ENCODE peak calls at places on chromosomes 7 and 10, in ten cellular contexts. One of them, this sample, is unnamed.
A peak's percentile ranks its signal among the peaks of the same experiment; 100 is the strongest.

GRCh38 chr7:84729284-84729683 is 457.6 kb downstream of the SEMA3D start:
- DNase-seq in AG09319: no peak
- DNase-seq in HFFc6: peak; percentile 87
- DNase-seq in stomach: no peak
- DNase-seq in B cell: no peak
- DNase-seq in dorsolateral prefrontal cortex: no peak
- DNase-seq in omental fat pad: no peak
- DNase-seq in RWPE1: no peak
- DNase-seq in GM23338: no peak
- DNase-seq in glutamatergic neuron: no peak
- DNase-seq in this sample: no peak

GRCh38 chr10:87642486-87642885 is 17.2 kb upstream of the PAPSS2 start:
- DNase-seq in AG09319: no peak
- DNase-seq in HFFc6: no peak
- DNase-seq in stomach: no peak
- DNase-seq in B cell: no peak
- DNase-seq in dorsolateral prefrontal cortex: no peak
- DNase-seq in omental fat pad: no peak
- DNase-seq in RWPE1: no peak
- DNase-seq in GM23338: no peak
- DNase-seq in glutamatergic neuron: no peak
- DNase-seq in this sample: no peak

GRCh38 chr10:78335691-78336401 is 302.2 kb downstream of the RPS24 start:
- DNase-seq in AG09319: no peak
- DNase-seq in HFFc6: peak; percentile 49
- DNase-seq in stomach: no peak
- DNase-seq in B cell: no peak
- DNase-seq in dorsolateral prefrontal cortex: peak; percentile 24
- DNase-seq in omental fat pad: no peak
- DNase-seq in RWPE1: no peak
- DNase-seq in GM23338: no peak
- DNase-seq in glutamatergic neuron: no peak
- DNase-seq in this sample: peak; percentile 5

GRCh38 chr10:91389636-91390512 is 20.3 kb upstream of the HECTD2 start:
- DNase-seq in AG09319: no peak
- DNase-seq in HFFc6: peak; percentile 54
- DNase-seq in stomach: no peak
- DNase-seq in B cell: peak; percentile 27
- DNase-seq in dorsolateral prefrontal cortex: no peak
- DNase-seq in omental fat pad: no peak
- DNase-seq in RWPE1: peak; percentile 54
- DNase-seq in GM23338: peak; percentile 85
- DNase-seq in glutamatergic neuron: no peak
- DNase-seq in this sample: no peak

GRCh38 chr10:4651404-4652037 is 174.5 kb upstream of the AKR1E2 start:
- DNase-seq in AG09319: no peak
- DNase-seq in HFFc6: no peak
- DNase-seq in stomach: no peak
- DNase-seq in B cell: no peak
- DNase-seq in dorsolateral prefrontal cortex: no peak
- DNase-seq in omental fat pad: no peak
- DNase-seq in RWPE1: peak; percentile 31
- DNase-seq in GM23338: no peak
- DNase-seq in glutamatergic neuron: no peak
- DNase-seq in this sample: no peak

GRCh38 chr7:50822716-50823115 is 40.0 kb upstream of the GRB10 start:
- DNase-seq in AG09319: no peak
- DNase-seq in HFFc6: peak; percentile 58
- DNase-seq in stomach: no peak
- DNase-seq in B cell: no peak
- DNase-seq in dorsolateral prefrontal cortex: no peak
- DNase-seq in omental fat pad: no peak
- DNase-seq in RWPE1: no peak
- DNase-seq in GM23338: no peak
- DNase-seq in glutamatergic neuron: no peak
- DNase-seq in this sample: no peak

GRCh38 chr7:150695654-150696053 is 10.1 kb downstream of the GIMAP2 start:
- DNase-seq in AG09319: no peak
- DNase-seq in HFFc6: no peak
- DNase-seq in stomach: no peak
- DNase-seq in B cell: no peak
- DNase-seq in dorsolateral prefrontal cortex: no peak
- DNase-seq in omental fat pad: no peak
- DNase-seq in RWPE1: no peak
- DNase-seq in GM23338: no peak
- DNase-seq in glutamatergic neuron: no peak
- DNase-seq in this sample: no peak

GRCh38 chr7:74134117-74134539 is 40.0 kb upstream of the EIF4H start:
- DNase-seq in AG09319: no peak
- DNase-seq in HFFc6: no peak
- DNase-seq in stomach: no peak
- DNase-seq in B cell: no peak
- DNase-seq in dorsolateral prefrontal cortex: no peak
- DNase-seq in omental fat pad: no peak
- DNase-seq in RWPE1: no peak
- DNase-seq in GM23338: no peak
- DNase-seq in glutamatergic neuron: no peak
- DNase-seq in this sample: no peak

GRCh38 chr10:14533295-14533694 is 202.6 kb upstream of the FRMD4A start:
- DNase-seq in AG09319: no peak
- DNase-seq in HFFc6: no peak
- DNase-seq in stomach: no peak
- DNase-seq in B cell: no peak
- DNase-seq in dorsolateral prefrontal cortex: no peak
- DNase-seq in omental fat pad: no peak
- DNase-seq in RWPE1: no peak
- DNase-seq in GM23338: no peak
- DNase-seq in glutamatergic neuron: no peak
- DNase-seq in this sample: no peak

GRCh38 chr10:131993298-131993674 is 11.6 kb upstream of the BNIP3 start:
- DNase-seq in AG09319: no peak
- DNase-seq in HFFc6: no peak
- DNase-seq in stomach: no peak
- DNase-seq in B cell: no peak
- DNase-seq in dorsolateral prefrontal cortex: no peak
- DNase-seq in omental fat pad: no peak
- DNase-seq in RWPE1: no peak
- DNase-seq in GM23338: no peak
- DNase-seq in glutamatergic neuron: no peak
- DNase-seq in this sample: no peak

GRCh38 chr10:100668001-100668400 is 77.4 kb upstream of the PAX2 start:
- DNase-seq in AG09319: no peak
- DNase-seq in HFFc6: no peak
- DNase-seq in stomach: no peak
- DNase-seq in B cell: no peak
- DNase-seq in dorsolateral prefrontal cortex: no peak
- DNase-seq in omental fat pad: no peak
- DNase-seq in RWPE1: no peak
- DNase-seq in GM23338: no peak
- DNase-seq in glutamatergic neuron: peak; percentile 45
- DNase-seq in this sample: no peak

GRCh38 chr10:125003146-125003900 is 61.4 kb downstream of the ZRANB1 start:
- DNase-seq in AG09319: no peak
- DNase-seq in HFFc6: no peak
- DNase-seq in stomach: peak; percentile 20
- DNase-seq in B cell: peak; percentile 30
- DNase-seq in dorsolateral prefrontal cortex: peak; percentile 38
- DNase-seq in omental fat pad: peak; percentile 8
- DNase-seq in RWPE1: no peak
- DNase-seq in GM23338: no peak
- DNase-seq in glutamatergic neuron: no peak
- DNase-seq in this sample: peak; percentile 11

GRCh38 chr10:17033529-17034250 is 95.9 kb downstream of the CUBN start:
- DNase-seq in AG09319: no peak
- DNase-seq in HFFc6: no peak
- DNase-seq in stomach: no peak
- DNase-seq in B cell: no peak
- DNase-seq in dorsolateral prefrontal cortex: no peak
- DNase-seq in omental fat pad: no peak
- DNase-seq in RWPE1: no peak
- DNase-seq in GM23338: no peak
- DNase-seq in glutamatergic neuron: no peak
- DNase-seq in this sample: no peak

GRCh38 chr7:16803881-16804673 is 722 bp downstream of the AGR2 start:
- DNase-seq in AG09319: no peak
- DNase-seq in HFFc6: no peak
- DNase-seq in stomach: no peak
- DNase-seq in B cell: no peak
- DNase-seq in dorsolateral prefrontal cortex: no peak
- DNase-seq in omental fat pad: no peak
- DNase-seq in RWPE1: peak; percentile 21
- DNase-seq in GM23338: no peak
- DNase-seq in glutamatergic neuron: no peak
- DNase-seq in this sample: no peak

GRCh38 chr10:129794056-129794455 is 170.0 kb downstream of the EBF3 start:
- DNase-seq in AG09319: no peak
- DNase-seq in HFFc6: no peak
- DNase-seq in stomach: no peak
- DNase-seq in B cell: no peak
- DNase-seq in dorsolateral prefrontal cortex: no peak
- DNase-seq in omental fat pad: no peak
- DNase-seq in RWPE1: no peak
- DNase-seq in GM23338: no peak
- DNase-seq in glutamatergic neuron: no peak
- DNase-seq in this sample: no peak

GRCh38 chr7:76515999-76516443 is 5.7 kb downstream of the UPK3B start:
- DNase-seq in AG09319: peak; percentile 7
- DNase-seq in HFFc6: no peak
- DNase-seq in stomach: peak; percentile 55
- DNase-seq in B cell: peak; percentile 67
- DNase-seq in dorsolateral prefrontal cortex: peak; percentile 76
- DNase-seq in omental fat pad: no peak
- DNase-seq in RWPE1: peak; percentile 66
- DNase-seq in GM23338: peak; percentile 58
- DNase-seq in glutamatergic neuron: peak; percentile 84
- DNase-seq in this sample: no peak
- TF ChIP-seq CTCF in AG09319: peak; percentile 97
- TF ChIP-seq CTCF in HFFc6: no peak
- TF ChIP-seq CTCF in stomach: peak; percentile 60
- TF ChIP-seq CTCF in B cell: no peak
- TF ChIP-seq CTCF in dorsolateral prefrontal cortex: peak; percentile 83
- TF ChIP-seq CTCF in omental fat pad: no peak
- TF ChIP-seq CTCF in RWPE1: peak; percentile 98
- TF ChIP-seq CTCF in GM23338: peak; percentile 42
- TF ChIP-seq CTCF in glutamatergic neuron: peak; percentile 69
- TF ChIP-seq CTCF in this sample: no peak

GRCh38 chr7:17944720-17945119 is 4.4 kb upstream of the SNX13 start:
- DNase-seq in AG09319: no peak
- DNase-seq in HFFc6: no peak
- DNase-seq in stomach: no peak
- DNase-seq in B cell: no peak
- DNase-seq in dorsolateral prefrontal cortex: no peak
- DNase-seq in omental fat pad: no peak
- DNase-seq in RWPE1: no peak
- DNase-seq in GM23338: no peak
- DNase-seq in glutamatergic neuron: no peak
- DNase-seq in this sample: no peak
- TF ChIP-seq CTCF in AG09319: no peak
- TF ChIP-seq CTCF in HFFc6: peak; percentile 61
- TF ChIP-seq CTCF in stomach: no peak
- TF ChIP-seq CTCF in B cell: peak; percentile 41
- TF ChIP-seq CTCF in dorsolateral prefrontal cortex: no peak
- TF ChIP-seq CTCF in omental fat pad: no peak
- TF ChIP-seq CTCF in RWPE1: peak; percentile 10
- TF ChIP-seq CTCF in GM23338: peak; percentile 27
- TF ChIP-seq CTCF in glutamatergic neuron: peak; percentile 46
- TF ChIP-seq CTCF in this sample: no peak

DNA sequence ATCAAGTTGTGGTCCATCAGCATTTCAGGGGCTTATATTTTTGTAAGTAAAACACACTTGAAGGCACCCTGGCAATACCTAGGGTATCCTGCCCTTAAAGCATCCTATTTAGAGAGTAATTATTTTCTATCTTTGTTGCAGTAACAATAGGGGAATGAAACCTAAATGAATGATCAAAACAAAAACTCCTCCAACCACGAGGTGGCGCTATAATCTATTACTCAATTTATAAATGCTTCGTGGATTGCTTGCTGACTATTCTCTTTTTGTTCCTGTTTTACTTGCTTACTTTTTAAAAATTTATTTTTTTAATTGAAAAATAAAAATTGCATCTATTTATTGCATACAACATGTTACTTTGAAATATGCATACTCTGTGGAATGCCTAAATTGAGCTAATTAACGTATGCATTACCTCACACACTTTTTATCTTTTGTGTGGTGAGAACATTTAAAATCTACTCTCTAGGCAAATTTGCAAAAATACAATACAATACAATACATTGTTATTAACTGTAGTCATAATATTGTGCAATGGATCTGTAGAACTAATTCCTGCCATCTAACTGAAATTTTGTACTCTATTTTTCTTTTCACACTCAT is 147.7 kb upstream of the BMPER start:
- DNase-seq in AG09319: no peak
- DNase-seq in HFFc6: peak; percentile 40
- DNase-seq in stomach: peak; percentile 55
- DNase-seq in B cell: no peak
- DNase-seq in dorsolateral prefrontal cortex: no peak
- DNase-seq in omental fat pad: peak; percentile 64
- DNase-seq in RWPE1: peak; percentile 46
- DNase-seq in GM23338: peak; percentile 72
- DNase-seq in glutamatergic neuron: no peak
- DNase-seq in this sample: no peak
- TF ChIP-seq CTCF in AG09319: peak; percentile 45
- TF ChIP-seq CTCF in HFFc6: peak; percentile 96
- TF ChIP-seq CTCF in stomach: peak; percentile 70
- TF ChIP-seq CTCF in B cell: peak; percentile 80
- TF ChIP-seq CTCF in dorsolateral prefrontal cortex: peak; percentile 82
- TF ChIP-seq CTCF in omental fat pad: peak; percentile 14
- TF ChIP-seq CTCF in RWPE1: peak; percentile 68
- TF ChIP-seq CTCF in GM23338: peak; percentile 84
- TF ChIP-seq CTCF in glutamatergic neuron: peak; percentile 97
- TF ChIP-seq CTCF in this sample: peak; percentile 84

GRCh38 chr7:104161244-104161643 is 46.6 kb downstream of the ORC5 start:
- DNase-seq in AG09319: no peak
- DNase-seq in HFFc6: no peak
- DNase-seq in stomach: no peak
- DNase-seq in B cell: no peak
- DNase-seq in dorsolateral prefrontal cortex: no peak
- DNase-seq in omental fat pad: no peak
- DNase-seq in RWPE1: no peak
- DNase-seq in GM23338: no peak
- DNase-seq in glutamatergic neuron: no peak
- DNase-seq in this sample: no peak

GRCh38 chr7:104162081-104162480 is 45.7 kb downstream of the ORC5 start:
- DNase-seq in AG09319: no peak
- DNase-seq in HFFc6: no peak
- DNase-seq in stomach: no peak
- DNase-seq in B cell: no peak
- DNase-seq in dorsolateral prefrontal cortex: no peak
- DNase-seq in omental fat pad: no peak
- DNase-seq in RWPE1: no peak
- DNase-seq in GM23338: no peak
- DNase-seq in glutamatergic neuron: no peak
- DNase-seq in this sample: no peak

GRCh38 chr7:104156842-104157277 is 51.0 kb downstream of the ORC5 start:
- DNase-seq in AG09319: no peak
- DNase-seq in HFFc6: peak; percentile 19
- DNase-seq in stomach: no peak
- DNase-seq in B cell: no peak
- DNase-seq in dorsolateral prefrontal cortex: no peak
- DNase-seq in omental fat pad: no peak
- DNase-seq in RWPE1: no peak
- DNase-seq in GM23338: peak; percentile 65
- DNase-seq in glutamatergic neuron: no peak
- DNase-seq in this sample: no peak

GRCh38 chr7:104160375-104160774 is 47.4 kb downstream of the ORC5 start:
- DNase-seq in AG09319: no peak
- DNase-seq in HFFc6: peak; percentile 16
- DNase-seq in stomach: no peak
- DNase-seq in B cell: no peak
- DNase-seq in dorsolateral prefrontal cortex: no peak
- DNase-seq in omental fat pad: no peak
- DNase-seq in RWPE1: no peak
- DNase-seq in GM23338: peak; percentile 12
- DNase-seq in glutamatergic neuron: no peak
- DNase-seq in this sample: no peak
- TF ChIP-seq CTCF in AG09319: peak; percentile 28
- TF ChIP-seq CTCF in HFFc6: peak; percentile 84
- TF ChIP-seq CTCF in stomach: no peak
- TF ChIP-seq CTCF in B cell: peak; percentile 51
- TF ChIP-seq CTCF in dorsolateral prefrontal cortex: peak; percentile 61
- TF ChIP-seq CTCF in omental fat pad: no peak
- TF ChIP-seq CTCF in RWPE1: peak; percentile 50
- TF ChIP-seq CTCF in GM23338: peak; percentile 54
- TF ChIP-seq CTCF in glutamatergic neuron: peak; percentile 72
- TF ChIP-seq CTCF in this sample: peak; percentile 33